ENCODE peak calls at places on chromosomes 3 and 15, in four cellular contexts. X, O, T and A are unnamed samples.

GRCh38 chr3:196192036-196193001 is 18.9 kb downstream of the ZDHHC19 start:
- DNase-seq in X (no peak), T (peak; percentile 56), O (no peak), A (no peak)

GRCh38 chr3:160369784-160370183 is 29.2 kb downstream of the IFT80 start:
- DNase-seq in T (no peak), O (no peak), X (no peak), A (no peak)

GRCh38 chr3:133955892-133956291 is 60.2 kb upstream of the RAB6B start:
- DNase-seq in X (no peak), T (no peak), O (no peak), A (no peak)

GRCh38 chr3:1394188-1394587 is 301.4 kb downstream of the CNTN6 start:
- DNase-seq in T (no peak), O (no peak), X (no peak), A (no peak)

GRCh38 chr15:92574566-92574965 is 81.0 kb downstream of the FAM174B start:
- DNase-seq in O (no peak), X (no peak), T (no peak), A (no peak)

GRCh38 chr3:114587973-114588372 is 294.1 kb downstream of the TIGIT start:
- DNase-seq in X (no peak), T (no peak), O (no peak), A (no peak)

GRCh38 chr3:31412832-31413231 is 119.9 kb upstream of the STT3B start:
- DNase-seq in O (peak; percentile 47), X (no peak), T (no peak), A (no peak)

GRCh38 chr15:72116680-72117447 is 1.1 kb downstream of the MYO9A start:
- DNase-seq in T (peak; percentile 33), X (peak; percentile 23), O (peak; percentile 18), A (peak; percentile 44)

GRCh38 chr3:32431481-32431880 is 39.8 kb downstream of the CMTM7 start:
- DNase-seq in X (no peak), O (no peak), T (no peak), A (no peak)

GRCh38 chr15:29693225-29693624 is 129.0 kb downstream of the TJP1 start:
- DNase-seq in X (no peak), T (no peak), O (no peak), A (no peak)

DNA sequence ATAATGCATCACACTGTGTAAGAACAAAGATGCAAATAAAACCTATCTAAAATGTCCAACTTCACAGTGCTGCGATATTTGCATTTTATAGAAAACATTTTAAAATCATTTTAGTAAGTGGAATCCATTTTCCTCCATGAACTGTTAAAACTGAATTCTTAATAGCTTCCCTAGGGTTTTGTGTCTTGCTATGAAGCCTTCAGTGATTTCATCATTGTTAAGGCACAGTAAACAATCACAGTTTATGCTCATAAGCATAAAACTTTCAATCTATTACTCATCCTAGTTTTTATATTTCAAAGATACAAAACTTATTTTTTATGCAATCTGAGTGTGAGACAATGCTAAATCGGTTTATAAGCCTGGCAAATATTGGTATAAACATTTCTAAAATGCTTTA is 509.7 kb downstream of the TUSC7 start:
- DNase-seq in O (peak; percentile 8), X (no peak), T (no peak), A (no peak)
- TF ChIP-seq CTCF in O (no peak), X (no peak), T (no peak), A (no peak)

GRCh38 chr3:60153221-60153999 is 1097.8 kb downstream of the FHIT start:
- DNase-seq in T (no peak), X (no peak), O (no peak), A (no peak)
- H3K4me1 ChIP-seq in T (no peaks in the 10 kb centered on the region), X (no peaks in the 10 kb centered on the region), O (no peaks in the 10 kb centered on the region), A (no peaks in the 10 kb centered on the region)

GRCh38 chr15:28096411-28096719 is 2.8 kb downstream of the OCA2 start:
- DNase-seq in O (no peak), X (no peak), T (no peak), A (no peak)
- TF ChIP-seq POLR2A in O (no peak), X (no peak), T (no peak), A (no peak)

DNA sequence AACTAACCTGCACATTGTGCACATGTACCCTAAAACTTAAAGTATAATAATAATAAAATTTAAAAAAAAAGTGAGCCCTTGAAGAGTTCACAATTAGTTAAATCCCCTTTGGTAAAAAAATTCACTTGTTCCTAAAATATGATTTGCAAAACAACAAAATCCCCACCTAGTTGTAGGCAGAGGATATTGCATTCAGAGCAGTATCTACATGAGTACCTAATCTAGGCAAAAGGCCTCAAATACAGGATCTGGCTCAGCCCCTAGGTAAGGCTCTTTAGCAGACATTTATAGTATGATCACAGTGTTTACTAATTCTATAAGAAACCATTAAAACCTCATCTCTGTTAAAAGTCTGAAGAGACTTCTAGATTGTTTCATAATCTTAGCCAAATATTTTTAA is 89.3 kb upstream of the CCDC80 start:
- DNase-seq in O (peak; percentile 9), X (no peak), T (no peak), A (no peak)
- TF ChIP-seq CTCF in O (no peak), X (no peak), T (no peak), A (no peak)

GRCh38 chr3:45204136-45204535 is 22.0 kb downstream of the TMEM158 start:
- DNase-seq in T (no peak), O (peak; percentile 94), X (no peak), A (no peak)
- H3K4me1 ChIP-seq in T (no peaks in the 10 kb centered on the region), O (peaks cover 17% of the 10 kb centered on the region), X (no peaks in the 10 kb centered on the region), A (no peaks in the 10 kb centered on the region)

GRCh38 chr15:50066202-50066601 is 52.8 kb downstream of the ATP8B4 start:
- DNase-seq in O (peak; percentile 32), X (no peak), T (no peak), A (no peak)
- TF ChIP-seq POLR2A in O (no peak), X (no peak), T (no peak), A (no peak)